ENCODE peak calls at places on chromosomes 11 and 22, in nine cellular contexts. B is GM03348; Q is stimulated activated CD4-positive, alpha-beta T cell treated with anti-CD3 and anti-CD28 coated beads, Interleukin-1b, Interleukin-23, amount 100 ng/mL, for 1 hour; G is heart right ventricle; D is mammary epithelial cell; L is transverse colon; T is CD8-positive, alpha-beta T cell; Z is activated CD4-positive, alpha-beta T cell treated with anti-CD3 and anti-CD28 coated beads, Interleukin-2, amount 50 U/mL, for 4 hours; F is lung. W is an unnamed sample.

GRCh38 chr11:131064373-131064991 is 148.2 kb upstream of the SNX19 start:
- DNase-seq in B (peak; percentile 89), Q (no peak), G (peak; percentile 51), D (peak; percentile 43), L (peak; percentile 25), T (no peak), Z (no peak), F (peak; percentile 46), W (no peak)

GRCh38 chr11:8258289-8258688 is 5.4 kb downstream of the LMO1 start:
- DNase-seq in B (no peak), Q (no peak), G (no peak), D (no peak), L (no peak), T (no peak), Z (no peak), F (no peak), W (no peak)

GRCh38 chr11:64858467-64859401 is 14.3 kb upstream of the CDC42BPG start:
- DNase-seq in B (no peak), Q (no peak), G (peak; percentile 65), D (no peak), L (peak; percentile 70), T (peak; percentile 62), Z (no peak), F (no peak), W (no peak)

GRCh38 chr22:49400136-49400865 is 427.4 kb downstream of the BRD1 start:
- DNase-seq in B (no peak), Q (no peak), G (no peak), D (no peak), L (no peak), T (no peak), Z (no peak), F (no peak), W (no peak)

GRCh38 chr22:36569999-36570398 is 41.0 kb upstream of the EIF3D start:
- DNase-seq in B (peak; percentile 72), Q (no peak), G (no peak), D (peak; percentile 20), L (no peak), T (no peak), Z (no peak), F (no peak), W (no peak)

GRCh38 chr11:113796663-113797259 is 17.2 kb downstream of the CLDN25 start:
- DNase-seq in B (peak; percentile 79), Q (no peak), G (no peak), D (peak; percentile 40), L (no peak), T (no peak), Z (no peak), F (no peak), W (peak; percentile 57)

GRCh38 chr22:36326178-36327161 is 61.3 kb downstream of the MYH9 start:
- DNase-seq in B (no peak), Q (no peak), G (no peak), D (no peak), L (no peak), T (no peak), Z (no peak), F (no peak), W (no peak)

GRCh38 chr11:70606248-70606950 is 208.1 kb downstream of the CTTN start:
- DNase-seq in B (no peak), Q (no peak), G (no peak), D (no peak), L (no peak), T (no peak), Z (no peak), F (no peak), W (no peak)

GRCh38 chr11:27976262-27976661 is 131.7 kb downstream of the KIF18A start:
- DNase-seq in B (peak; percentile 41), Q (no peak), G (no peak), D (no peak), L (no peak), T (no peak), Z (no peak), F (no peak), W (no peak)

GRCh38 chr22:28395920-28396447 is 283.7 kb downstream of the TTC28 start:
- DNase-seq in B (peak; percentile 40), Q (no peak), G (no peak), D (no peak), L (no peak), T (no peak), Z (no peak), F (no peak), W (no peak)

GRCh38 chr11:45850446-45850845 is 3.2 kb downstream of the CRY2 start:
- DNase-seq in B (peak; percentile 20), Q (no peak), G (no peak), D (no peak), L (no peak), T (no peak), Z (no peak), F (no peak), W (no peak)

GRCh38 chr22:26708256-26709009 is 51.0 kb downstream of the MIAT start:
- DNase-seq in B (no peak), Q (no peak), G (no peak), D (no peak), L (no peak), T (no peak), Z (no peak), F (no peak), W (no peak)

GRCh38 chr22:38982008-38982927 is at the start of gene APOBEC3B:
- DNase-seq in B (peak; percentile 93), Q (peak; percentile 7), G (peak; percentile 30), D (peak; percentile 93), L (peak; percentile 92), T (peak; percentile 58), Z (peak; percentile 30), F (peak; percentile 91), W (no peak)

GRCh38 chr11:78060533-78060932 is 3.1 kb upstream of the THRSP start:
- DNase-seq in B (no peak), Q (no peak), G (no peak), D (no peak), L (no peak), T (no peak), Z (no peak), F (no peak), W (no peak)

GRCh38 chr22:37749831-37750595 is 53.2 kb downstream of the TRIOBP start:
- DNase-seq in B (no peak), Q (no peak), G (no peak), D (peak; percentile 97), L (no peak), T (no peak), Z (no peak), F (no peak), W (no peak)

GRCh38 chr11:119024430-119025098 is 6.0 kb downstream of the TRAPPC4 start:
- DNase-seq in B (no peak), Q (no peak), G (no peak), D (no peak), L (no peak), T (no peak), Z (no peak), F (no peak), W (no peak)

GRCh38 chr11:27248430-27249207 is 114.4 kb downstream of the CCDC34 start:
- DNase-seq in B (no peak), Q (no peak), G (no peak), D (no peak), L (no peak), T (no peak), Z (no peak), F (no peak), W (no peak)

GRCh38 chr11:19595840-19596751 is 116.5 kb upstream of the NAV2 start:
- DNase-seq in B (peak; percentile 87), Q (no peak), G (peak; percentile 54), D (peak; percentile 75), L (no peak), T (no peak), Z (no peak), F (no peak), W (no peak)

GRCh38 chr11:68040957-68041591 is 2.2 kb downstream of the TCIRG1 start:
- DNase-seq in B (no peak), Q (no peak), G (no peak), D (no peak), L (no peak), T (no peak), Z (no peak), F (no peak), W (no peak)

GRCh38 chr22:17866127-17866526 is 91.9 kb upstream of the BID start:
- DNase-seq in B (no peak), Q (no peak), G (no peak), D (no peak), L (no peak), T (no peak), Z (no peak), F (no peak), W (no peak)

GRCh38 chr11:107898270-107898669 is 30.0 kb upstream of the RAB39A start:
- DNase-seq in B (peak; percentile 78), Q (no peak), G (no peak), D (peak; percentile 35), L (no peak), T (no peak), Z (no peak), F (no peak), W (no peak)

GRCh38 chr11:75103380-75104026 is 6.8 kb upstream of the OR2AT4 start:
- DNase-seq in B (peak; percentile 69), Q (no peak), G (no peak), D (peak; percentile 34), L (no peak), T (no peak), Z (no peak), F (no peak), W (no peak)

GRCh38 chr11:30358569-30358968 is 35.7 kb downstream of the ARL14EP start:
- DNase-seq in B (no peak), Q (no peak), G (no peak), D (no peak), L (no peak), T (no peak), Z (no peak), F (no peak), W (no peak)

GRCh38 chr11:45321031-45321595 is 35.0 kb upstream of the SYT13 start:
- DNase-seq in B (no peak), Q (no peak), G (no peak), D (no peak), L (no peak), T (no peak), Z (no peak), F (no peak), W (no peak)

GRCh38 chr11:111633756-111634362 is 31.6 kb downstream of the SIK2 start:
- DNase-seq in B (peak; percentile 11), Q (no peak), G (no peak), D (peak; percentile 77), L (no peak), T (no peak), Z (no peak), F (no peak), W (no peak)

GRCh38 chr11:87097582-87097981 is 59.8 kb downstream of the TMEM135 start:
- DNase-seq in B (peak; percentile 33), Q (no peak), G (no peak), D (peak; percentile 22), L (peak; percentile 59), T (peak; percentile 2), Z (peak; percentile 11), F (no peak), W (no peak)

GRCh38 chr11:26231252-26231661 is 100.7 kb upstream of the ANO3 start:
- DNase-seq in B (peak; percentile 52), Q (no peak), G (no peak), D (peak; percentile 94), L (no peak), T (no peak), Z (no peak), F (no peak), W (no peak)

GRCh38 chr11:15199693-15200092 is 85.0 kb downstream of the INSC start:
- DNase-seq in B (no peak), Q (no peak), G (peak; percentile 39), D (peak; percentile 67), L (no peak), T (no peak), Z (no peak), F (no peak), W (no peak)

GRCh38 chr22:17980638-17981051 is 43.7 kb downstream of the MICAL3 start:
- DNase-seq in B (peak; percentile 57), Q (no peak), G (peak; percentile 33), D (no peak), L (peak; percentile 81), T (peak; percentile 30), Z (peak; percentile 26), F (no peak), W (no peak)

GRCh38 chr11:123404626-123405025 is 25.4 kb upstream of the GRAMD1B start:
- DNase-seq in B (no peak), Q (no peak), G (no peak), D (peak; percentile 1), L (no peak), T (no peak), Z (no peak), F (no peak), W (no peak)

GRCh38 chr11:118621898-118622375 is 14.5 kb downstream of the PHLDB1 start:
- DNase-seq in B (no peak), Q (no peak), G (no peak), D (no peak), L (no peak), T (no peak), Z (no peak), F (no peak), W (no peak)

W was measured in NCI-H774.